ENCODE peak calls at places on chromosomes 5 and 9, in eight cellular contexts. L, I, W, Z, R, G, F and S are unnamed samples.

GRCh38 chr5:56808211-56808610 is 7.1 kb upstream of the MAP3K1 start:
- DNase-seq in L (no peak), I (no peak), W (no peak), Z (no peak), R (no peak), G (no peak), F (no peak), S (no peak)

GRCh38 chr9:96048116-96048953 is 172.8 kb downstream of the ERCC6L2 start:
- DNase-seq in L (peak), I (no peak), W (peak), Z (no peak), R (peak), G (no peak), F (no peak), S (no peak)

GRCh38 chr9:13322828-13323550 is 43.5 kb upstream of the MPDZ start:
- DNase-seq in L (no peak), I (no peak), W (no peak), Z (no peak), R (no peak), G (peak), F (no peak), S (no peak)

GRCh38 chr9:128118971-128119665 is 8.4 kb downstream of the PTGES2 start:
- DNase-seq in L (peak), I (no peak), W (no peak), Z (no peak), R (no peak), G (no peak), F (no peak), S (no peak)

GRCh38 chr5:160287378-160288051 is 24.8 kb downstream of the CCNJL start:
- DNase-seq in L (peak), I (no peak), W (peak), Z (no peak), R (peak), G (peak), F (peak), S (no peak)

GRCh38 chr5:149588947-149589346 is 7.6 kb downstream of the ARHGEF37 start:
- DNase-seq in L (no peak), I (no peak), W (no peak), Z (no peak), R (no peak), G (no peak), F (no peak), S (no peak)

GRCh38 chr5:98768160-98769005 is 5.1 kb upstream of the RGMB start:
- DNase-seq in L (no peak), I (no peak), W (peak), Z (peak), R (peak), G (no peak), F (peak), S (peak)

GRCh38 chr5:168269950-168270349 is 21.5 kb upstream of the WWC1 start:
- DNase-seq in L (no peak), I (no peak), W (no peak), Z (no peak), R (no peak), G (no peak), F (peak), S (no peak)

GRCh38 chr9:35340046-35340445 is 149.9 kb upstream of the RUSC2 start:
- DNase-seq in L (no peak), I (no peak), W (no peak), Z (no peak), R (peak), G (no peak), F (no peak), S (no peak)

GRCh38 chr9:109683521-109683920 is 96.5 kb upstream of the PALM2AKAP2 start:
- DNase-seq in L (no peak), I (no peak), W (no peak), Z (no peak), R (peak), G (no peak), F (peak), S (no peak)

GRCh38 chr9:133306242-133307194 is 29.5 kb downstream of the SURF6 start:
- DNase-seq in L (no peak), I (no peak), W (no peak), Z (no peak), R (no peak), G (no peak), F (no peak), S (no peak)

GRCh38 chr5:138610468-138611294 is 35.5 kb upstream of the HSPA9 start:
- DNase-seq in L (no peak), I (no peak), W (peak), Z (no peak), R (peak), G (peak), F (no peak), S (no peak)

GRCh38 chr9:34647651-34648050 is 1.2 kb downstream of the GALT start:
- DNase-seq in L (no peak), I (no peak), W (no peak), Z (no peak), R (no peak), G (no peak), F (no peak), S (no peak)

GRCh38 chr9:123584202-123585176 is 228.5 kb downstream of the CRB2 start:
- DNase-seq in L (no peak), I (no peak), W (no peak), Z (no peak), R (peak), G (no peak), F (no peak), S (no peak)

GRCh38 chr9:79974806-79975422 is 403.1 kb downstream of the TLE4 start:
- DNase-seq in L (no peak), I (no peak), W (no peak), Z (no peak), R (no peak), G (no peak), F (no peak), S (no peak)

GRCh38 chr5:168714046-168714445 is 134.9 kb upstream of the PANK3 start:
- DNase-seq in L (no peak), I (no peak), W (no peak), Z (no peak), R (peak), G (no peak), F (peak), S (no peak)

GRCh38 chr5:82259172-82259800 is 18.9 kb downstream of the RPS23 start:
- DNase-seq in L (no peak), I (no peak), W (no peak), Z (no peak), R (peak), G (no peak), F (peak), S (no peak)

GRCh38 chr5:177494356-177495195 is 2.8 kb downstream of the PDLIM7 start:
- DNase-seq in L (peak), I (peak), W (no peak), Z (no peak), R (peak), G (peak), F (peak), S (no peak)

GRCh38 chr5:109454726-109455505 is 45.1 kb upstream of the PJA2 start:
- DNase-seq in L (no peak), I (peak), W (no peak), Z (no peak), R (peak), G (no peak), F (peak), S (no peak)

GRCh38 chr5:125402787-125403186 is 656.3 kb upstream of the ZNF608 start:
- DNase-seq in L (no peak), I (no peak), W (no peak), Z (no peak), R (no peak), G (no peak), F (no peak), S (no peak)

GRCh38 chr9:99135498-99135897 is 30.6 kb downstream of the TGFBR1 start:
- DNase-seq in L (no peak), I (no peak), W (no peak), Z (no peak), R (peak), G (no peak), F (no peak), S (no peak)

GRCh38 chr5:97951139-97951538 is 768.1 kb upstream of the RIOK2 start:
- DNase-seq in L (no peak), I (no peak), W (no peak), Z (no peak), R (no peak), G (no peak), F (no peak), S (no peak)

GRCh38 chr9:89878003-89878411 is 273.2 kb downstream of the GADD45G start:
- DNase-seq in L (no peak), I (no peak), W (no peak), Z (no peak), R (no peak), G (no peak), F (no peak), S (no peak)

GRCh38 chr9:1216532-1216931 is 166.4 kb downstream of the DMRT2 start:
- DNase-seq in L (no peak), I (no peak), W (no peak), Z (no peak), R (peak), G (no peak), F (peak), S (no peak)

GRCh38 chr5:151819830-151820229 is 48.1 kb downstream of the G3BP1 start:
- DNase-seq in L (no peak), I (no peak), W (no peak), Z (no peak), R (no peak), G (no peak), F (no peak), S (no peak)

GRCh38 chr9:113707953-113708695 is 168.0 kb upstream of the ZNF618 start:
- DNase-seq in L (no peak), I (no peak), W (no peak), Z (no peak), R (no peak), G (no peak), F (peak), S (no peak)

GRCh38 chr5:8184455-8185063 is 315.6 kb downstream of the MTRR start:
- DNase-seq in L (no peak), I (no peak), W (no peak), Z (no peak), R (no peak), G (no peak), F (no peak), S (no peak)

GRCh38 chr9:71097696-71098095 is 23.7 kb downstream of the TRPM3 start:
- DNase-seq in L (no peak), I (no peak), W (no peak), Z (no peak), R (no peak), G (no peak), F (no peak), S (no peak)

GRCh38 chr5:62197697-62198096 is 108.3 kb upstream of the KIF2A start:
- DNase-seq in L (no peak), I (no peak), W (no peak), Z (no peak), R (no peak), G (no peak), F (no peak), S (no peak)

GRCh38 chr5:82719368-82719767 is 357.8 kb downstream of the TMEM167A start:
- DNase-seq in L (no peak), I (no peak), W (no peak), Z (no peak), R (peak), G (no peak), F (peak), S (no peak)

GRCh38 chr5:71475788-71476384 is 20.4 kb downstream of the BDP1 start:
- DNase-seq in L (no peak), I (peak), W (no peak), Z (no peak), R (peak), G (no peak), F (peak), S (no peak)

GRCh38 chr9:4679268-4680177 is at the start of gene CDC37L1:
- DNase-seq in L (peak), I (peak), W (peak), Z (peak), R (peak), G (peak), F (peak), S (peak)

GRCh38 chr5:54764691-54765090 is 220.7 kb downstream of the ESM1 start:
- DNase-seq in L (no peak), I (no peak), W (no peak), Z (no peak), R (peak), G (no peak), F (no peak), S (no peak)

GRCh38 chr5:125058185-125058826 is 311.9 kb upstream of the ZNF608 start:
- DNase-seq in L (no peak), I (no peak), W (no peak), Z (no peak), R (no peak), G (no peak), F (no peak), S (no peak)

GRCh38 chr9:93958121-93958874 is 3.1 kb upstream of the BARX1 start:
- DNase-seq in L (no peak), I (no peak), W (no peak), Z (no peak), R (no peak), G (no peak), F (no peak), S (no peak)

GRCh38 chr9:93960971-93961841 is 6.1 kb upstream of the BARX1 start:
- DNase-seq in L (no peak), I (no peak), W (no peak), Z (no peak), R (no peak), G (no peak), F (no peak), S (no peak)

GRCh38 chr9:93960221-93960970 is 5.2 kb upstream of the BARX1 start:
- DNase-seq in L (no peak), I (no peak), W (no peak), Z (no peak), R (no peak), G (no peak), F (no peak), S (no peak)

GRCh38 chr9:93958875-93959682 is 3.9 kb upstream of the BARX1 start:
- DNase-seq in L (no peak), I (no peak), W (no peak), Z (no peak), R (peak), G (no peak), F (no peak), S (no peak)

DNA sequence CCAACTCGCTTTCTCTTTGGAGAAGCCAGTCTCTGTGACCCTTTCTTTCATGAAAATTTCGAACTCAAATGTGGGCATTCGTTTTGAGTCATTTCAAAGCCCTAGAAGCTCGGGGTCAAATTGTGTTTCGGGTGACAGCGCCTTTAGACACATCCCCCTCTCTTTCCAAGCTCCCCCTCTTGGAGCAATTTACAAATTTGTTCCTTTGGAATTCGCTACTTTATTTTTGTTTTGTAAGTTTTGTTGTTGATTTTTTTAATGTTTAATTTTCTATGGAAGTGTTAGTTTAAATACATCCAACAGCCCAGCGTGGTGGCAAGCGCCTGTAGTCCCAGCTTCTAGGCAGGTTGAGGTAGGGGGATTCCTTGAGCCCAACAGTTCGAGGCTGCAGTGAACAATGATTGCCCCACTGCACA is 4.6 kb upstream of the BARX1 start:
- DNase-seq in L (no peak), I (no peak), W (no peak), Z (no peak), R (no peak), G (no peak), F (no peak), S (no peak)
- H3K27ac ChIP-seq in L (no peak), I (no peak), W (no peak), Z (no peak), R (no peak), G (no peak), F (no peak), S (no peak)

GRCh38 chr5:135425641-135426040 is 21.5 kb downstream of the DCANP1 start:
- DNase-seq in L (no peak), I (no peak), W (no peak), Z (no peak), R (no peak), G (no peak), F (no peak), S (no peak)
- H3K27ac ChIP-seq in L (no peak), I (no peak), W (no peak), Z (no peak), R (no peak), G (no peak), F (no peak), S (no peak)

GRCh38 chr5:170161069-170161468 is 55.4 kb downstream of the FOXI1 start:
- DNase-seq in L (no peak), I (no peak), W (no peak), Z (no peak), R (no peak), G (no peak), F (no peak), S (no peak)
- H3K27ac ChIP-seq in L (no peak), I (no peak), W (no peak), Z (no peak), R (no peak), G (no peak), F (no peak), S (no peak)

DNA sequence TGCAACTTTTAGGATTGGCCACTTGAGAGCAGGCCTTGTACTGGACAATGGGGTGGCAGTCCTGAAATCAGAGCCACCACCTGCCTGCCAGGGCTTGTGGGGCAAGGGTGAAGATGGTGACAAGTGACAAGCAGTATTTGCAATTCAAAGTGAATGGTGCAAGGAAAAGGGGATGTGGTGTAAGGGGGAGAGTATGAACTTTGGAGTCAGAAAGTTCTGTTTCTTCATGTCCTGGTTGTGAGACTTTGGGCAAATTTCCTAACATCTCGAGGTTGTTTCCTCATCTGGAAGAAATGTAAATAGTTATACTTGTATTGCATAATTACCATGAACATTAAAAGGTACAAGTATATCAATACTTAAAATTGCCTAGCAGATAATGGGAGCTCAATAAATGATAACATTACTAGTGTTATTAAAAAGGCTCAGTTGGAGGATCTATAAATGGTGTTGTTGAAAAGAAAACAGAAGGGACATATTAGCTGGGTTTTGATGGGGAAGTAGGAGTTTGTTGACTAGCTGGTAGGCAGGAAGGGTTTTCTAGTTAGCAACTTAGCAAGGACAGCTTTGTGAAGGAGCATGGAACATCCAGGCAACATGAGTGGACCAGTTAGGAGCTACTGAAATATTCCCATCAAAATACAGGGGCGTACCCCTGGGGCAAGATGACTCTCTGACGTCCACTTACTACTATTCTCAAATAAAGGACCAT is 21.3 kb upstream of the MEGF9 start:
- DNase-seq in L (no peak), I (no peak), W (no peak), Z (no peak), R (no peak), G (no peak), F (no peak), S (no peak)
- H3K27ac ChIP-seq in L (peak), I (no peak), W (no peak), Z (no peak), R (peak), G (peak), F (no peak), S (no peak)

DNA sequence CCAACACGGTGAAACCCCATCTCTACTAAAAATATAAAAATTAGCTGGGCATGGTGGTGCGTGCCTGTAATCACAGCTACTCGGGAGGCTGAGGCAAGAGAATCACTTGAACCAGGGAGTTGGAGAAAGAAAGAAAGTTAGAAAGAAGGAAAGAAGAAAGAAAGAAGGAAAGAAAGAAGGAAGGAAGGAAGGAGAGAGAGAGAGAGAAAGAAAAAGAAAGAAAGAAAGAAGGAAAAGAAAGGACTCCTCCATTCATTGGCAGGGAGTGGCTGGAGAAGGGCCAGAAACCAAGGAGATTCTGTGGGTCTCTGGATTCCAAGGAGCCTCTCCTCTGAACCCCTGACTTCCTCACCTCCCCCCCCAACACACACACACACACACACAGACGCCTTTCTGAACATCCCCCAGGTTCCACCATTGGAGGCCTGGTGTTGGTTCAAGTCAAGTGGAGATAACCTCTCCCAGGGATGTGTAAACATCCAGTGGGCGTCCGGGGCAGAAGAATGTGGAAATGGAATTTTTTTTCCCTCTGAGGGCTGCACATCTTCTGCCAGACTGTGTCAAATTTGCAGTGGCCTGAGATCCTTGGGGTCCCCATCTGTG is 109.2 kb upstream of the HAND1 start:
- DNase-seq in L (no peak), I (no peak), W (no peak), Z (no peak), R (peak), G (no peak), F (no peak), S (no peak)
- H3K27ac ChIP-seq in L (no peak), I (no peak), W (no peak), Z (no peak), R (no peak), G (no peak), F (no peak), S (no peak)

DNA sequence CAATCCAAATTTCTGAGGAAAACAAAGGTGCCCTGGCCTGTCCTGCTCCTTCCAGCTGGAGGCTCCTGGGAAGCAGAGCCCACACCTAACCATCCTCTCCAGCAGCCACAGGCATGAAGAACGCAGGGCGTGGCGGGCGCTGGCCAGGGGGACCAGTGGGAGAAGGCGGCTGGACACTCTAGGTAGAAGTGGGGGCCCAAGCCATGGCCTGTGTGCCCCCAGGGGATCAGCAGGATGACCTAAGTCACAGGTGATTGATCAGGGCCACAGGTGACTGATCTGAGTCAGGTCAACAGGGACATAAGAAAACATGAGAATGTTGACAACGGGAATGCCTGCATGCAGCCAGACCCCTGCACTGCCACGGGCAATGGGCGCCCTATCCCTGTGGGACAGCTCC is 3.4 kb downstream of the QSOX2 start:
- DNase-seq in L (no peak), I (no peak), W (no peak), Z (no peak), R (no peak), G (no peak), F (no peak), S (no peak)
- H3K27ac ChIP-seq in L (no peak), I (no peak), W (no peak), Z (no peak), R (no peak), G (no peak), F (no peak), S (no peak)

GRCh38 chr9:21778300-21778699 is 24.1 kb upstream of the MTAP start:
- DNase-seq in L (no peak), I (no peak), W (no peak), Z (no peak), R (peak), G (no peak), F (no peak), S (no peak)
- H3K27ac ChIP-seq in L (no peak), I (no peak), W (no peak), Z (no peak), R (peak), G (no peak), F (no peak), S (no peak)

GRCh38 chr5:134758176-134758503 is 439 bp upstream of the DDX46 start:
- DNase-seq in L (no peak), I (no peak), W (no peak), Z (no peak), R (no peak), G (no peak), F (no peak), S (no peak)
- H3K27ac ChIP-seq in L (peak), I (peak), W (no peak), Z (peak), R (peak), G (peak), F (peak), S (peak)